ENCODE peak calls at places on chromosomes 4 and X, in four cellular contexts. D is Ammon's horn, B is SK-MEL-5, J is HEK293T. P is an unnamed sample.

GRCh38 chrX:71117358-71117757 is 1.0 kb upstream of the MED12 start:
- DNase-seq in D (no peak), B (no peak), J (no peak), P (no peak)

GRCh38 chrX:101462892-101463291 is 22.4 kb upstream of the ARMCX4 start:
- DNase-seq in D (no peak), B (peak), J (peak), P (no peak)

GRCh38 chrX:44225667-44226066 is 117.8 kb downstream of the EFHC2 start:
- DNase-seq in D (no peak), B (no peak), J (no peak), P (no peak)

GRCh38 chrX:153853180-153853901 is 23.0 kb upstream of the PDZD4 start:
- DNase-seq in D (no peak), B (no peak), J (no peak), P (no peak)

GRCh38 chr4:51830146-51830545 is 12.8 kb upstream of the DCUN1D4 start:
- DNase-seq in D (no peak), B (no peak), J (no peak), P (no peak)

GRCh38 chr4:82865592-82865991 is 25.4 kb downstream of the SEC31A start:
- DNase-seq in D (no peak), B (no peak), J (no peak), P (no peak)

GRCh38 chrX:22300130-22300529 is 27.4 kb downstream of the CBLL2 start:
- DNase-seq in D (peak), B (peak), J (peak), P (no peak)

GRCh38 chr4:1991596-1992434 is 17.0 kb downstream of the NELFA start:
- DNase-seq in D (no peak), B (no peak), J (no peak), P (no peak)

GRCh38 chr4:80876810-80877209 is 153.7 kb upstream of the BMP3 start:
- DNase-seq in D (no peak), B (no peak), J (no peak), P (no peak)

GRCh38 chrX:47361538-47362511 is 8.6 kb upstream of the ZNF157 start:
- DNase-seq in D (peak), B (peak), J (peak), P (peak)

GRCh38 chrX:46279214-46279924 is 265.9 kb downstream of the ZNF674 start:
- DNase-seq in D (peak), B (no peak), J (no peak), P (no peak)

GRCh38 chrX:15854080-15854655 is 445 bp downstream of the AP1S2 start:
- DNase-seq in D (peak), B (peak), J (peak), P (peak)

GRCh38 chr4:15925830-15926229 is 12.7 kb downstream of the FGFBP1 start:
- DNase-seq in D (no peak), B (no peak), J (no peak), P (no peak)

GRCh38 chr4:3791910-3792542 is 25.8 kb downstream of the ADRA2C start:
- DNase-seq in D (no peak), B (no peak), J (peak), P (no peak)

GRCh38 chr4:2787230-2788100 is 5.4 kb upstream of the SH3BP2 start:
- DNase-seq in D (no peak), B (no peak), J (no peak), P (no peak)

GRCh38 chr4:118968006-118968405 is 79.4 kb downstream of the SYNPO2 start:
- DNase-seq in D (peak), B (peak), J (no peak), P (peak)

GRCh38 chrX:132623307-132623706 is 134.5 kb upstream of the MBNL3 start:
- DNase-seq in D (no peak), B (no peak), J (no peak), P (no peak)

GRCh38 chr4:138843611-138844010 is 172.0 kb upstream of the NOCT start:
- DNase-seq in D (no peak), B (no peak), J (no peak), P (no peak)

GRCh38 chr4:122293374-122294365 is 85.1 kb upstream of the ADAD1 start:
- DNase-seq in D (peak), B (no peak), J (no peak), P (no peak)

GRCh38 chrX:56314334-56314733 is 82.2 kb downstream of the KLF8 start:
- DNase-seq in D (no peak), B (no peak), J (no peak), P (no peak)

GRCh38 chrX:14899607-14900006 is 26.4 kb downstream of the MOSPD2 start:
- DNase-seq in D (no peak), B (no peak), J (no peak), P (no peak)

GRCh38 chr4:14810121-14810520 is 192.2 kb upstream of the CPEB2 start:
- DNase-seq in D (no peak), B (no peak), J (no peak), P (no peak)

GRCh38 chr4:110139815-110140214 is 58.6 kb downstream of the ELOVL6 start:
- DNase-seq in D (no peak), B (no peak), J (no peak), P (no peak)

GRCh38 chr4:156321203-156321602 is 367.5 kb upstream of the CTSO start:
- DNase-seq in D (no peak), B (no peak), J (no peak), P (no peak)